ENCODE peak calls at places on chromosomes 6 and 20, in five cellular contexts. H is astrocyte, Y is bronchial epithelial cell, D is mammary epithelial cell, Z is dorsolateral prefrontal cortex. P is an unnamed sample.

GRCh38 chr6:53741417-53741816 is 53.4 kb upstream of the LRRC1 start:
- DNase-seq in H (no peak), Y (no peak), D (no peak), Z (no peak), P (peak; percentile 15)

GRCh38 chr6:81511423-81511822 is 241.1 kb downstream of the TENT5A start:
- DNase-seq in H (no peak), Y (no peak), D (no peak), Z (no peak), P (peak; percentile 2)

GRCh38 chr20:40741507-40742106 is 52.6 kb upstream of the MAFB start:
- DNase-seq in H (peak; percentile 9), Y (peak; percentile 49), D (peak; percentile 37), Z (no peak), P (peak; percentile 53)

GRCh38 chr20:61120595-61121515 is 131.2 kb upstream of the CDH4 start:
- DNase-seq in H (peak; percentile 48), Y (peak; percentile 50), D (peak; percentile 76), Z (no peak), P (peak; percentile 88)

GRCh38 chr20:42603655-42604054 is 586.1 kb downstream of the PTPRT start:
- DNase-seq in H (no peak), Y (no peak), D (no peak), Z (no peak), P (no peak)

GRCh38 chr6:44809256-44809655 is 421.8 kb downstream of the CDC5L start:
- DNase-seq in H (no peak), Y (no peak), D (no peak), Z (no peak), P (no peak)

GRCh38 chr20:31515775-31516107 is 1.5 kb downstream of the HM13 start:
- DNase-seq in H (no peak), Y (no peak), D (no peak), Z (no peak), P (no peak)

GRCh38 chr20:63687419-63688233 is 8.8 kb upstream of the TNFRSF6B start:
- DNase-seq in H (no peak), Y (no peak), D (no peak), Z (no peak), P (no peak)

GRCh38 chr6:10268111-10268510 is 146.8 kb downstream of the TFAP2A start:
- DNase-seq in H (no peak), Y (no peak), D (no peak), Z (no peak), P (no peak)

GRCh38 chr6:118718903-118719302 is 67.5 kb upstream of the CEP85L start:
- DNase-seq in H (no peak), Y (no peak), D (no peak), Z (no peak), P (no peak)

DNA sequence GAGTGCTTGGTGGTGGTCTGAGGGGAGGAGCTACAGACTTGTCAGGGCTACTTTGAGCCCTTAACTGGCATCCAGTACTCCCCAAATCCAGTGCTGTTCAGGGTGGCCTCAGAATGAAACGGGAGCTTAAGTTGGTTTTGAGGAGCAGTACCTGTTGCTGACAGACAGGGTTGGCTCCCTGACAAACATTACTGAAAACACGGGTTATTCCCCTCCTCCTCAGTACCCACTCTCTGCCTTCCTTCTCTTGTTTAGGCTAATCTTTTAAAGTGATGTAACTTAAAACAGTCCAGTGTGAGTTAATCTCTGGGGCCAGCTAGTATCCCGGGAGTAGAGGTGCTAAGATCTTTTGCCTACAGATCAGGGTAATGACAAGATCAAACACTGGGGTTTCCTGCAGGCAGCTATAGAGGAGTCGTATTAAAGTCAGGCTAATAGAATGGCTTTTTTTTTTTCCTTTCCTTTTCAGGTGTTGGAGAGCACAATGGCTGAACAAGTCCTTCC is 3.7 kb downstream of the TNFAIP3 start:
- DNase-seq in H (no peak), Y (peak; percentile 68), D (peak; percentile 74), Z (no peak), P (no peak)
- TF ChIP-seq CTCF in H (no peak), Y (peak; percentile 43), D (peak; percentile 47), Z (no peak), P (peak; percentile 24)

GRCh38 chr6:31403283-31403989 is at the start of gene MICA:
- DNase-seq in H (peak; percentile 80), Y (peak; percentile 86), D (peak; percentile 95), Z (peak; percentile 78), P (peak; percentile 82)

GRCh38 chr6:31401403-31401802 is 2.0 kb upstream of the MICA start:
- DNase-seq in H (peak; percentile 79), Y (peak; percentile 87), D (peak; percentile 82), Z (no peak), P (peak; percentile 86)

GRCh38 chr6:31402324-31403282 is 792 bp upstream of the MICA start:
- DNase-seq in H (no peak), Y (peak; percentile 36), D (no peak), Z (no peak), P (peak; percentile 41)

GRCh38 chr6:31407699-31408098 is 4.3 kb downstream of the MICA start:
- DNase-seq in H (peak; percentile 75), Y (peak; percentile 67), D (peak; percentile 72), Z (no peak), P (peak; percentile 77)

DNA sequence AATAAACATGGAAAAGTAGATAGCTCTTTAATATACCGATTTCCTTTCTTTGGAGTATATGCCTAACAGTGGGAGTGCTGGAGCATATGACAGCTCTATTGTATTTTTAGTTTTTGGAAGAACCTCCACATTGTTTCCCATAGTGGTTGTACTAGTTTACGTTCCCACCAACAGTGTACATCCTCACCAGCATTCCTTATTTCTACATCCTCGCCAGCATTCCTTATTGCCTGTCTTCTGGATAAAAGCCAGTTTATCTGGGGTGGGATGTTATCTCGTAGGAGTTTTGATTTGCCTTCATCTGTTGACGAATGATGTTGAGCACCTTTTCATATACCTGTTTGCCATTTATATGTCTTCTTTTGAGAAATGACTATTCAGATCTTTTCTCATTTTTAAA is 2.6 kb downstream of the MICA start:
- DNase-seq in H (no peak), Y (no peak), D (no peak), Z (no peak), P (no peak)
- H3K4me3 ChIP-seq in H (no peak overlapping the region), Y (no peak overlapping the region), D (no peak overlapping the region), Z (no peak overlapping the region), P (no peak overlapping the region)

GRCh38 chr20:2775139-2775538 is 25.3 kb downstream of the CPXM1 start:
- DNase-seq in H (no peak), Y (no peak), D (no peak), Z (no peak), P (peak; percentile 49)

GRCh38 chr20:2783908-2784566 is 16.4 kb downstream of the CPXM1 start:
- DNase-seq in H (no peak), Y (no peak), D (no peak), Z (no peak), P (no peak)

GRCh38 chr20:2778602-2779321 is 21.7 kb downstream of the CPXM1 start:
- DNase-seq in H (no peak), Y (no peak), D (no peak), Z (no peak), P (no peak)

DNA sequence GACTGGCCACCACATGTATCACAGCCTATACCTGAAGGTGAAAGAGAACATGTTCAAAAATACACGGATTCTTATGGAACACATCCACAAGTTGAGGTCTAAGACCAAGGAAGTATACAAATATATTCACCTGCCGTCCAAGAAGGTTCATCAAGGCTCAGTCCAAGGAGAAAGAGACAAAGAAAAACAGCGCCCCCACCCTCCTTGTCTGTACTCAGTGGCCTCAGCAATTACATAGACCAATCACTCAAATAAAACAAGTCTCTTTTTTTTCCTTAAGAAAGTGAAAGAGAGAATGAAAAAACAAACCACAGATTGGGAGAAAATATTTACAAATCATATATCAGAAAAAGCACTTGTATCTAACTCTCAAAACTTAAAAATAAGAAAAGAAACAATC is 19.5 kb downstream of the CPXM1 start:
- DNase-seq in H (no peak), Y (no peak), D (no peak), Z (no peak), P (no peak)
- TF ChIP-seq CTCF in H (no peak), Y (no peak), D (no peak), Z (no peak), P (no peak)

GRCh38 chr20:53865905-53866786 is 204.2 kb downstream of the BCAS1 start:
- DNase-seq in H (peak; percentile 71), Y (peak; percentile 89), D (peak; percentile 81), Z (no peak), P (peak; percentile 69)

GRCh38 chr20:53870426-53871199 is 199.8 kb downstream of the BCAS1 start:
- DNase-seq in H (no peak), Y (no peak), D (no peak), Z (no peak), P (no peak)

GRCh38 chr20:53869466-53870258 is 200.7 kb downstream of the BCAS1 start:
- DNase-seq in H (peak; percentile 68), Y (peak; percentile 83), D (peak; percentile 81), Z (no peak), P (peak; percentile 86)

GRCh38 chr20:53867741-53868351 is 202.5 kb downstream of the BCAS1 start:
- DNase-seq in H (no peak), Y (peak; percentile 98), D (peak; percentile 85), Z (no peak), P (no peak)

GRCh38 chr20:53866787-53867740 is 203.3 kb downstream of the BCAS1 start:
- DNase-seq in H (no peak), Y (peak; percentile 35), D (no peak), Z (no peak), P (no peak)
- H3K4me3 ChIP-seq in H (no peak overlapping the region), Y (no peak overlapping the region), D (no peak overlapping the region), Z (no peak overlapping the region), P (no peak overlapping the region)

DNA sequence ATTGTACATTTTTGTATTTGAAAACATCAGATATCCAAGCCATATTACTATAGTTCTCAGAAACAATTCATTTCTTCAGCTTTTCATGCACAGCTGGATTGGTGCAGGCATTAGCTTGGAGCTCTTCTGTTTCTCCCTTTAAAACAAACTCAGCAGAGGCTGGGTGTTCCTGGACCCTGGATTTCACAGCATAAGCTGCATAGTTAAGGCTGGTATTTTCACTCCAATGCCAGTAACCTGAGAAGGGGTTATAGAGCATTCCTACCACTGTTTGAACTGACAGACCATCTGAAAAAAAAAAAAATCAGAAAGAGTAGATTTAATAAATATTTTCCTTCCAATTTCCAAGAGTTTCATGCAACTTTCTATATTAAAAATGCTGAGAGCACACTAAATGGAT is 20.1 kb upstream of the FAXC start:
- DNase-seq in H (no peak), Y (no peak), D (no peak), Z (no peak), P (no peak)
- TF ChIP-seq CTCF in H (no peak), Y (no peak), D (no peak), Z (no peak), P (no peak)

DNA sequence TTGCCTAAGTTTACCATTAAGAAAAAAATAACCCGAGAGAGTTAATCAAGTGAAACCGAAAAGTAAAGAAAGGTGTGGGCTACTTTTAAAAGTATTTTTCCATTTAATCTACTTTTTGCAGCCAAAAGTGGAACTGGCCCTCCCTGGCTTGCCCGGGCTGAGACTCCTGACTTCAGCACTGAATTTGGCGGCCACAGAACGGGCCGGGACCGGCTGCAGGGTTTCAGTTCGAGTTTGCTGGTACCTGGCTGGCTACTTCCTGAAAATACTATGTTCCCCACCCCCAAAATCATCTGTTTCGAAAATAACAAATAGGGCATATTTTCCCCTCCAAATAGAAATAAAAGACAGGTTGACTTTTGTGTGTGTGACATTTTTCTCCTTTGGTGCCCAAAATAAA is 173.4 kb upstream of the EXOC2 start:
- DNase-seq in H (no peak), Y (no peak), D (no peak), Z (no peak), P (no peak)
- H3K4me3 ChIP-seq in H (no peak overlapping the region), Y (no peak overlapping the region), D (no peak overlapping the region), Z (no peak overlapping the region), P (no peak overlapping the region)

P was measured in fibroblast of mammary gland.